ENCODE peak calls at places on chromosomes 16 and 17, in seven cellular contexts. One of them, this sample, is unnamed.

GRCh38 chr16:58409316-58409973 is 17.2 kb downstream of the GINS3 start:
- DNase-seq in upper lobe of right lung: no peak
- DNase-seq in epithelial cell of proximal tubule: peak
- DNase-seq in NCI-H1436: no peak
- DNase-seq in left ventricle myocardium inferior: peak
- DNase-seq in GM23338: no peak
- DNase-seq in AG04450: no peak
- DNase-seq in this sample: no peak

GRCh38 chr17:12040478-12040877 is 19.8 kb downstream of the MAP2K4 start:
- DNase-seq in NCI-H1436: no peak
- DNase-seq in left ventricle myocardium inferior: no peak
- DNase-seq in upper lobe of right lung: no peak
- DNase-seq in epithelial cell of proximal tubule: no peak
- DNase-seq in AG04450: no peak
- DNase-seq in GM23338: no peak
- DNase-seq in this sample: no peak

GRCh38 chr17:79165756-79166473 is 91.3 kb downstream of the ENGASE start:
- DNase-seq in GM23338: no peak
- DNase-seq in NCI-H1436: no peak
- DNase-seq in epithelial cell of proximal tubule: no peak
- DNase-seq in AG04450: no peak
- DNase-seq in left ventricle myocardium inferior: no peak
- DNase-seq in upper lobe of right lung: no peak
- DNase-seq in this sample: no peak

GRCh38 chr16:78249832-78250231 is 150.4 kb downstream of the WWOX start:
- DNase-seq in GM23338: no peak
- DNase-seq in left ventricle myocardium inferior: no peak
- DNase-seq in epithelial cell of proximal tubule: no peak
- DNase-seq in AG04450: no peak
- DNase-seq in upper lobe of right lung: no peak
- DNase-seq in NCI-H1436: no peak
- DNase-seq in this sample: no peak

GRCh38 chr16:3283525-3284447 is 495 bp downstream of the ZNF263 start:
- DNase-seq in AG04450: no peak
- DNase-seq in GM23338: peak
- DNase-seq in epithelial cell of proximal tubule: no peak
- DNase-seq in upper lobe of right lung: no peak
- DNase-seq in NCI-H1436: no peak
- DNase-seq in left ventricle myocardium inferior: peak
- DNase-seq in this sample: no peak

GRCh38 chr17:70407501-70407900 is 238.2 kb downstream of the KCNJ2 start:
- DNase-seq in NCI-H1436: no peak
- DNase-seq in upper lobe of right lung: no peak
- DNase-seq in GM23338: no peak
- DNase-seq in AG04450: no peak
- DNase-seq in left ventricle myocardium inferior: no peak
- DNase-seq in epithelial cell of proximal tubule: no peak
- DNase-seq in this sample: no peak

GRCh38 chr17:64411999-64412771 is 21.5 kb upstream of the PECAM1 start:
- DNase-seq in epithelial cell of proximal tubule: no peak
- DNase-seq in NCI-H1436: peak
- DNase-seq in GM23338: peak
- DNase-seq in upper lobe of right lung: peak
- DNase-seq in AG04450: no peak
- DNase-seq in left ventricle myocardium inferior: peak
- DNase-seq in this sample: no peak

GRCh38 chr16:64907844-64908243 is 214.0 kb downstream of the CDH11 start:
- DNase-seq in left ventricle myocardium inferior: no peak
- DNase-seq in AG04450: no peak
- DNase-seq in upper lobe of right lung: no peak
- DNase-seq in epithelial cell of proximal tubule: no peak
- DNase-seq in NCI-H1436: no peak
- DNase-seq in GM23338: no peak
- DNase-seq in this sample: no peak

GRCh38 chr16:54720259-54720658 is 210.4 kb upstream of the IRX5 start:
- DNase-seq in NCI-H1436: no peak
- DNase-seq in epithelial cell of proximal tubule: no peak
- DNase-seq in left ventricle myocardium inferior: no peak
- DNase-seq in upper lobe of right lung: no peak
- DNase-seq in GM23338: no peak
- DNase-seq in AG04450: no peak
- DNase-seq in this sample: no peak

GRCh38 chr17:2049333-2050245 is 5.3 kb upstream of the HIC1 start:
- DNase-seq in epithelial cell of proximal tubule: no peak
- DNase-seq in AG04450: no peak
- DNase-seq in left ventricle myocardium inferior: peak
- DNase-seq in NCI-H1436: peak
- DNase-seq in upper lobe of right lung: peak
- DNase-seq in GM23338: peak
- DNase-seq in this sample: peak

GRCh38 chr16:4391635-4392381 is 20.2 kb downstream of the VASN start:
- DNase-seq in upper lobe of right lung: no peak
- DNase-seq in AG04450: no peak
- DNase-seq in GM23338: peak
- DNase-seq in NCI-H1436: peak
- DNase-seq in epithelial cell of proximal tubule: no peak
- DNase-seq in left ventricle myocardium inferior: no peak
- DNase-seq in this sample: no peak

GRCh38 chr17:66782866-66783265 is 52.1 kb upstream of the CACNG5 start:
- DNase-seq in epithelial cell of proximal tubule: no peak
- DNase-seq in left ventricle myocardium inferior: no peak
- DNase-seq in upper lobe of right lung: no peak
- DNase-seq in GM23338: no peak
- DNase-seq in NCI-H1436: no peak
- DNase-seq in AG04450: no peak
- DNase-seq in this sample: no peak

GRCh38 chr17:6695565-6695964 is 17.6 kb downstream of the SLC13A5 start:
- DNase-seq in AG04450: no peak
- DNase-seq in upper lobe of right lung: no peak
- DNase-seq in NCI-H1436: no peak
- DNase-seq in GM23338: no peak
- DNase-seq in epithelial cell of proximal tubule: no peak
- DNase-seq in left ventricle myocardium inferior: no peak
- DNase-seq in this sample: no peak

GRCh38 chr16:19771796-19772195 is 53.7 kb downstream of the IQCK start:
- DNase-seq in upper lobe of right lung: no peak
- DNase-seq in epithelial cell of proximal tubule: no peak
- DNase-seq in AG04450: no peak
- DNase-seq in left ventricle myocardium inferior: no peak
- DNase-seq in GM23338: no peak
- DNase-seq in NCI-H1436: no peak
- DNase-seq in this sample: no peak

GRCh38 chr17:48995332-48995870 is 1.8 kb upstream of the IGF2BP1 start:
- DNase-seq in AG04450: no peak
- DNase-seq in upper lobe of right lung: no peak
- DNase-seq in left ventricle myocardium inferior: no peak
- DNase-seq in GM23338: peak
- DNase-seq in NCI-H1436: no peak
- DNase-seq in epithelial cell of proximal tubule: no peak
- DNase-seq in this sample: no peak

GRCh38 chr16:47052666-47053640 is 79.5 kb upstream of the DNAJA2 start:
- DNase-seq in AG04450: no peak
- DNase-seq in upper lobe of right lung: no peak
- DNase-seq in epithelial cell of proximal tubule: no peak
- DNase-seq in left ventricle myocardium inferior: no peak
- DNase-seq in GM23338: no peak
- DNase-seq in NCI-H1436: no peak
- DNase-seq in this sample: no peak

GRCh38 chr17:9424071-9424640 is 151.5 kb downstream of the STX8 start:
- DNase-seq in epithelial cell of proximal tubule: no peak
- DNase-seq in NCI-H1436: no peak
- DNase-seq in GM23338: peak
- DNase-seq in left ventricle myocardium inferior: no peak
- DNase-seq in upper lobe of right lung: no peak
- DNase-seq in AG04450: no peak
- DNase-seq in this sample: no peak

GRCh38 chr16:85718682-85719081 is 29.9 kb upstream of the GINS2 start:
- DNase-seq in upper lobe of right lung: no peak
- DNase-seq in epithelial cell of proximal tubule: no peak
- DNase-seq in GM23338: peak
- DNase-seq in left ventricle myocardium inferior: no peak
- DNase-seq in NCI-H1436: peak
- DNase-seq in AG04450: no peak
- DNase-seq in this sample: no peak

GRCh38 chr16:51845586-51845985 is 694.5 kb upstream of the SALL1 start:
- DNase-seq in epithelial cell of proximal tubule: peak
- DNase-seq in GM23338: no peak
- DNase-seq in upper lobe of right lung: no peak
- DNase-seq in left ventricle myocardium inferior: no peak
- DNase-seq in AG04450: no peak
- DNase-seq in NCI-H1436: no peak
- DNase-seq in this sample: no peak

GRCh38 chr16:47311738-47312505 is 148.9 kb downstream of the ITFG1 start:
- DNase-seq in epithelial cell of proximal tubule: peak
- DNase-seq in NCI-H1436: no peak
- DNase-seq in upper lobe of right lung: no peak
- DNase-seq in AG04450: no peak
- DNase-seq in left ventricle myocardium inferior: no peak
- DNase-seq in GM23338: peak
- DNase-seq in this sample: no peak

GRCh38 chr16:72317378-72317777 is 145.4 kb upstream of the PMFBP1 start:
- DNase-seq in upper lobe of right lung: no peak
- DNase-seq in left ventricle myocardium inferior: no peak
- DNase-seq in AG04450: no peak
- DNase-seq in epithelial cell of proximal tubule: no peak
- DNase-seq in GM23338: no peak
- DNase-seq in NCI-H1436: no peak
- DNase-seq in this sample: no peak